ENCODE peak calls at places on chromosomes 4 and X, in four cellular contexts. S, G, T and E are unnamed samples.

GRCh38 chrX:154354013-154354412 is 20.4 kb downstream of the FLNA start:
- DNase-seq in T (no peak), S (no peak), G (no peak), E (no peak)

GRCh38 chr4:21512351-21512750 is 436.2 kb downstream of the KCNIP4 start:
- DNase-seq in S (peak), T (no peak), G (peak), E (peak)

GRCh38 chrX:117989512-117989911 is 127.1 kb downstream of the KLHL13 start:
- DNase-seq in S (no peak), T (no peak), G (no peak), E (no peak)

GRCh38 chr4:2662598-2662997 is 93.5 kb downstream of the TNIP2 start:
- DNase-seq in S (peak), G (peak), T (peak), E (peak)

GRCh38 chr4:169345207-169345788 is 74.5 kb upstream of the SH3RF1 start:
- DNase-seq in S (no peak), T (no peak), G (peak), E (peak)

GRCh38 chrX:56729152-56729557 is at the start of gene NBDY:
- DNase-seq in T (no peak), S (peak), G (peak), E (peak)

GRCh38 chrX:139052461-139052860 is 340.9 kb upstream of the FGF13 start:
- DNase-seq in T (no peak), S (no peak), G (no peak), E (no peak)

GRCh38 chrX:16023790-16024734 is 99.3 kb upstream of the GRPR start:
- DNase-seq in S (no peak), G (no peak), T (no peak), E (peak)

GRCh38 chr4:16237715-16238114 is 11.4 kb upstream of the TAPT1 start:
- DNase-seq in G (no peak), S (peak), T (no peak), E (no peak)

GRCh38 chrX:9865804-9866471 is 79.7 kb downstream of the SHROOM2 start:
- DNase-seq in S (no peak), T (no peak), G (peak), E (no peak)

GRCh38 chrX:11143931-11144678 is 33.0 kb downstream of the HCCS start:
- DNase-seq in S (peak), T (peak), G (peak), E (peak)

GRCh38 chr4:156732634-156733033 is 239.0 kb downstream of the PDGFC start:
- DNase-seq in S (no peak), T (no peak), G (peak), E (no peak)

GRCh38 chrX:80430826-80431501 is 10.7 kb downstream of the TENT5D start:
- DNase-seq in G (peak), T (no peak), S (peak), E (no peak)

GRCh38 chr4:5805270-5805669 is 87.6 kb downstream of the CRMP1 start:
- DNase-seq in S (no peak), T (no peak), G (no peak), E (no peak)

GRCh38 chr4:147994491-147995385 is 262.9 kb downstream of the ARHGAP10 start:
- DNase-seq in G (peak), S (no peak), T (no peak), E (peak)

GRCh38 chrX:100424012-100424411 is 13.9 kb upstream of the PCDH19 start:
- DNase-seq in S (peak), G (peak), T (no peak), E (peak)

GRCh38 chr4:153228512-153229145 is 24.4 kb downstream of the TRIM2 start:
- DNase-seq in G (peak), T (no peak), S (no peak), E (no peak)

GRCh38 chr4:153234923-153235322 is 30.7 kb downstream of the TRIM2 start:
- DNase-seq in G (peak), T (no peak), S (no peak), E (peak)

GRCh38 chr4:153227501-153227900 is 23.3 kb downstream of the TRIM2 start:
- DNase-seq in G (no peak), S (no peak), T (no peak), E (no peak)

GRCh38 chr4:153233761-153234371 is 29.6 kb downstream of the TRIM2 start:
- DNase-seq in T (no peak), S (no peak), G (peak), E (peak)

GRCh38 chr4:153232768-153233167 is 28.5 kb downstream of the TRIM2 start:
- DNase-seq in T (no peak), G (no peak), S (no peak), E (no peak)
- TF ChIP-seq CTCF in T (peak), G (peak), S (no peak), E (peak)

GRCh38 chr4:8854866-8855265 is 16.8 kb downstream of the HMX1 start:
- DNase-seq in T (no peak), S (peak), G (peak), E (peak)
- TF ChIP-seq CTCF in T (no peak), S (no peak), G (no peak), E (no peak)

GRCh38 chr4:67201334-67201733 is 344.0 kb downstream of the CENPC start:
- DNase-seq in G (no peak), T (no peak), S (peak), E (no peak)

GRCh38 chr4:67204441-67204840 is 340.9 kb downstream of the CENPC start:
- DNase-seq in G (no peak), T (no peak), S (peak), E (no peak)

GRCh38 chr4:67198757-67199156 is 346.5 kb downstream of the CENPC start:
- DNase-seq in G (peak), T (no peak), S (peak), E (peak)
- TF ChIP-seq CTCF in G (peak), T (no peak), S (peak), E (peak)

GRCh38 chr4:1567519-1567807 is 116.7 kb downstream of the FAM53A start:
- DNase-seq in T (no peak), S (no peak), G (no peak), E (no peak)
- TF ChIP-seq CTCF in T (no peak), S (no peak), G (no peak), E (no peak)

DNA sequence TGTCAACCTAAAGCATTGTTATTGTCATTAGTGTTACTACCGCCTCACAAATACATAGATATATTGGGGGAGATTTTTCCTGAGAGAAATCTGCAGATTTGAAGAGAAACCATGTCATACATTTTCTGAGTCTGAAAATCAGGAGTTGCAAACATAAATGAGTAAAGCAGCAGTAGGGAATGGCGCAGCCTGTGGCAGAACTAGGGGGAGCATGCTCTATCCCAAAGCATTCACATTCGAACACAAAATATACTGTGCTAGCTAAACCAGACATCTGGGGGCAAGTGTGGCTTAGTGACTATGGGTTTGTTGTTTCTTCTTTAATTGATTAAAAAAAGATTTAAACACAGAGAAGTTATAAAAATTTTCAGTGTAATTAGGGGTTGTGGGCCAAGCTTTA is 83.2 kb downstream of the CPE start:
- DNase-seq in T (no peak), G (no peak), S (no peak), E (no peak)
- TF ChIP-seq CTCF in T (no peak), G (no peak), S (no peak), E (peak)

GRCh38 chrX:40736170-40736505 is 796 bp upstream of the MED14 start:
- DNase-seq in G (no peak), T (no peak), S (no peak), E (no peak)

GRCh38 chrX:40734956-40735317 is 405 bp downstream of the MED14 start:
- DNase-seq in T (no peak), G (peak), S (peak), E (peak)

GRCh38 chrX:40733691-40734090 is 1.7 kb downstream of the MED14 start:
- DNase-seq in G (peak), S (no peak), T (no peak), E (no peak)

GRCh38 chrX:40729923-40730584 is 5.3 kb downstream of the MED14 start:
- DNase-seq in G (no peak), T (no peak), S (peak), E (no peak)

GRCh38 chrX:40735318-40736169 is at the start of gene MED14:
- DNase-seq in S (peak), T (peak), G (peak), E (peak)
- TF ChIP-seq CTCF in S (peak), T (peak), G (peak), E (peak)

DNA sequence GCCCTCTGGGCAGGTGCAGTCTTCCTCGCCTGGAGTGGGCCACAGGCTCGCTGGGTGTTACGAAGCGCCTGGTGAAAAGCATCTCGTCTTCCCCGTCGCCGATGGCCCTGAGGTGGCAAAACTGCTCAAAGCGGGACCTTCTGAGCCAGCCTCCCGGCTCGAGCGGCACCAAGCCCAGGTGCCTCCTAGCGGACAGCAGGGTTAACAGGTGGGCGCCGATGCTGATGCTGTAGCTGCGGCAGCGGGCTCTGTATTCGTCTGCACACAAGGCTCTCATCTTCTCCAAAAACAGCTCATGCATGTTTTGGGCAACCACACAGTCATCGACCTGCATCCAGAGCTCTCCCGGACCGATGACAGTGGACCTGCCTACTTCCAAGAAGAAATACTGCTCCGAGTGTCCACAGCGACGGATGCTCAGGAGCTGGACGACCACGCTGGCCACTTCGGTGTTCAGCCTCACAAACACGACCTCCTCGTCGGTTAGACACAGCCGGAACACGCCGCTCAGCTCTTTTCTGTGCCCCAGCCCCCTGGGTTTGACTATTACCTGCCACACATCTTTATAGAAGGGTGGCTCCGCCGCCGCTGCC is 1.2 kb downstream of the IRS4 start:
- DNase-seq in S (no peak), G (no peak), T (no peak), E (no peak)
- TF ChIP-seq CTCF in S (no peak), G (no peak), T (no peak), E (no peak)

DNA sequence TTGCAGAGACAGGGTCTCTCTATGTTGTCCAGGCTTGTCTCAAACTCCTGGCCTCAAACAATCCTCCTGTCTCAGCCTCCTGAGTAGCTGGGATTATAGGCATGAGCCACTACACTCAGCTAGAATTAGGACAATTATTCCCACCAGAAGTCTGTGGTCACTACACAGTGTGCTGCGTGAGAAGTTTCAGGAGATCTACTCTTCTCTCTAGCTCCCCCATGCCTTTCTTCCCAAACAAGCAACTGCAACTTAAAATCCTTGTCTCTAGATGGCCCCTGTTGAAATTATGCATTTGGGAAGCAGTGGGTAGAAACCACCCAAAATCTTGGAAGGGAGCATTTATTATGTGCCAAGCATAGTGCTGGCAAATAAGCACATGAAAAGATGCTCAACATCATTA is 21.1 kb upstream of the MAP7D3 start:
- DNase-seq in T (no peak), G (no peak), S (peak), E (peak)
- TF ChIP-seq CTCF in T (peak), G (peak), S (no peak), E (peak)

GRCh38 chr4:165347647-165348569 is 20.4 kb downstream of the MSMO1 start:
- DNase-seq in T (no peak), G (no peak), S (no peak), E (no peak)

GRCh38 chr4:165345663-165346417 is 18.4 kb downstream of the MSMO1 start:
- DNase-seq in T (no peak), G (no peak), S (no peak), E (no peak)

GRCh38 chr4:165355900-165356300 is 22.9 kb upstream of the CPE start:
- DNase-seq in G (no peak), S (peak), T (no peak), E (peak)

GRCh38 chr4:165351359-165352130 is 24.1 kb downstream of the MSMO1 start:
- DNase-seq in T (no peak), G (no peak), S (peak), E (no peak)
- TF ChIP-seq CTCF in T (no peak), G (no peak), S (peak), E (no peak)